ENCODE peak calls at places on chromosomes 11 and 22, in seven cellular contexts. M is spleen, P is hepatic stellate cell, H is NCI-H2171, B is AG08395, Q is occipital lobe, W is LoVo. T is an unnamed sample.

GRCh38 chr11:70477607-70478006 is 79.3 kb downstream of the CTTN start:
- DNase-seq in H (peak), W (no peak), P (no peak), B (no peak), M (no peak), Q (peak), T (peak)

GRCh38 chr22:18998998-18999397 is 62.9 kb upstream of the PRODH start:
- DNase-seq in P (no peak), W (no peak), H (no peak), B (no peak), Q (no peak), M (no peak), T (no peak)

GRCh38 chr11:129703846-129704245 is 111.8 kb upstream of the TMEM45B start:
- DNase-seq in B (no peak), Q (no peak), M (no peak), H (no peak), W (no peak), P (no peak), T (no peak)

GRCh38 chr11:1834132-1834610 is 619 bp upstream of the SYT8 start:
- DNase-seq in W (peak), H (no peak), Q (no peak), B (no peak), P (no peak), M (peak), T (no peak)

GRCh38 chr22:19114984-19115552 is 7.1 kb downstream of the DGCR2 start:
- DNase-seq in H (no peak), M (no peak), W (no peak), Q (no peak), B (no peak), P (no peak), T (no peak)

GRCh38 chr11:58787903-58788302 is 56.2 kb upstream of the GLYAT start:
- DNase-seq in H (no peak), P (no peak), W (no peak), Q (no peak), B (no peak), M (no peak), T (no peak)

GRCh38 chr22:45064313-45065268 is 54.8 kb upstream of the PHF21B start:
- DNase-seq in M (no peak), P (peak), W (no peak), B (peak), Q (no peak), H (no peak), T (no peak)

GRCh38 chr11:19594326-19594725 is 118.3 kb upstream of the NAV2 start:
- DNase-seq in M (no peak), Q (no peak), W (no peak), H (no peak), B (no peak), P (no peak), T (no peak)

GRCh38 chr11:5153574-5154431 is 754 bp downstream of the OR52A1 start:
- DNase-seq in H (no peak), B (no peak), Q (no peak), P (no peak), W (no peak), M (no peak), T (no peak)

GRCh38 chr11:587978-588380 is 11.7 kb downstream of the PHRF1 start:
- DNase-seq in M (no peak), H (no peak), P (peak), B (no peak), Q (no peak), W (no peak), T (no peak)

GRCh38 chr11:100677796-100678195 is 9.3 kb upstream of the ARHGAP42 start:
- DNase-seq in W (no peak), M (no peak), H (no peak), P (no peak), B (no peak), Q (no peak), T (no peak)

GRCh38 chr11:134687548-134687947 is 275.5 kb upstream of the B3GAT1 start:
- DNase-seq in M (no peak), P (no peak), B (no peak), W (no peak), Q (no peak), H (no peak), T (no peak)

GRCh38 chr22:49158741-49159564 is 668.7 kb downstream of the BRD1 start:
- DNase-seq in B (no peak), M (peak), Q (no peak), W (no peak), P (no peak), H (no peak), T (no peak)

GRCh38 chr11:16897460-16898061 is 116.7 kb downstream of the PLEKHA7 start:
- DNase-seq in P (no peak), M (no peak), H (peak), W (no peak), B (no peak), Q (no peak), T (no peak)

GRCh38 chr22:26922804-26923203 is 265.4 kb downstream of the MIAT start:
- DNase-seq in P (no peak), M (no peak), Q (no peak), W (no peak), B (no peak), H (no peak), T (no peak)

GRCh38 chr11:20163778-20164133 is 3.5 kb upstream of the DBX1 start:
- DNase-seq in Q (no peak), M (no peak), H (no peak), W (no peak), B (no peak), P (no peak), T (no peak)

GRCh38 chr11:96054870-96055705 is 131.2 kb upstream of the MTMR2 start:
- DNase-seq in M (no peak), H (no peak), W (peak), P (no peak), B (peak), Q (no peak), T (no peak)

T was measured in anterior cingulate cortex.